ENCODE peak calls at places on chromosomes 3 and 15, in ten cellular contexts. S is transverse colon, I is K562, P is esophagus muscularis mucosa, K is SK-N-SH, N is upper lobe of left lung, L is GM12878, A is stomach, O is HepG2, T is H1. G is an unnamed sample.

GRCh38 chr15:63114465-63114864 is 7.2 kb upstream of the LACTB start:
- DNase-seq in A (no peak), K (no peak), N (no peak), T (no peak), S (no peak), L (no peak), O (no peak), I (no peak), P (no peak), G (no peak)

GRCh38 chr15:70200511-70200991 is 102.8 kb upstream of the TLE3 start:
- DNase-seq in I (no peak), N (peak), O (no peak), P (no peak), L (no peak), K (peak), S (no peak), A (no peak), T (no peak), G (no peak)

GRCh38 chr3:127707777-127708438 is 35.2 kb downstream of the ABTB1 start:
- DNase-seq in K (no peak), L (no peak), N (no peak), A (no peak), S (peak), I (no peak), O (no peak), T (no peak), P (no peak), G (peak)

GRCh38 chr3:16993227-16993626 is 108.5 kb downstream of the PLCL2 start:
- DNase-seq in P (no peak), O (no peak), A (no peak), N (no peak), I (no peak), S (no peak), L (no peak), K (no peak), T (no peak), G (no peak)

GRCh38 chr3:141413387-141414140 is 45.3 kb downstream of the ZBTB38 start:
- DNase-seq in I (no peak), S (no peak), A (no peak), L (no peak), N (no peak), K (no peak), T (no peak), P (no peak), O (no peak), G (no peak)

GRCh38 chr3:58022490-58022889 is 14.3 kb downstream of the FLNB start:
- DNase-seq in O (no peak), P (no peak), L (no peak), A (no peak), N (no peak), T (no peak), I (no peak), S (no peak), K (no peak), G (no peak)

GRCh38 chr3:138220242-138220641 is 33.1 kb downstream of the ARMC8 start:
- DNase-seq in K (no peak), A (no peak), O (no peak), S (no peak), P (no peak), I (no peak), T (no peak), L (no peak), N (no peak), G (no peak)

GRCh38 chr3:78003090-78003489 is 963.2 kb downstream of the ROBO2 start:
- DNase-seq in I (no peak), T (no peak), P (no peak), N (no peak), S (no peak), A (no peak), L (no peak), O (no peak), K (no peak), G (no peak)

GRCh38 chr3:184354121-184354728 is 7.2 kb downstream of the CLCN2 start:
- DNase-seq in I (peak), O (peak), N (no peak), A (peak), S (peak), T (no peak), K (peak), L (no peak), P (no peak), G (no peak)

GRCh38 chr15:99393641-99394040 is 142.4 kb downstream of the LRRC28 start:
- DNase-seq in I (no peak), T (no peak), S (no peak), L (no peak), P (no peak), K (no peak), A (no peak), O (no peak), N (no peak), G (no peak)

GRCh38 chr15:73956276-73957086 is 30.2 kb downstream of the LOXL1 start:
- DNase-seq in A (peak), I (no peak), L (no peak), N (peak), P (no peak), O (no peak), T (no peak), K (no peak), S (no peak), G (peak)

GRCh38 chr3:138434276-138434874 is at the start of gene ESYT3:
- DNase-seq in K (peak), P (no peak), L (no peak), S (peak), N (peak), T (peak), A (peak), I (no peak), O (peak), G (peak)

GRCh38 chr15:97728791-97729190 is 231.7 kb upstream of the ARRDC4 start:
- DNase-seq in S (peak), A (no peak), O (no peak), L (no peak), K (no peak), N (peak), T (no peak), I (no peak), P (no peak), G (no peak)
- TF ChIP-seq EP300 in S (no peak), A (no peak), O (no peak), L (no peak), K (no peak), N (no peak), T (no peak), I (no peak), P (no peak), G (no peak)

GRCh38 chr15:37079726-37080125 is 20.6 kb downstream of the MEIS2 start:
- DNase-seq in S (no peak), N (no peak), P (no peak), L (no peak), K (no peak), I (no peak), T (no peak), A (no peak), O (no peak), G (no peak)
- TF ChIP-seq POLR2AphosphoS5 in S (no peak), N (no peak), P (peak), L (no peak), K (no peak), I (no peak), T (no peak), A (no peak), O (no peak), G (no peak)

DNA sequence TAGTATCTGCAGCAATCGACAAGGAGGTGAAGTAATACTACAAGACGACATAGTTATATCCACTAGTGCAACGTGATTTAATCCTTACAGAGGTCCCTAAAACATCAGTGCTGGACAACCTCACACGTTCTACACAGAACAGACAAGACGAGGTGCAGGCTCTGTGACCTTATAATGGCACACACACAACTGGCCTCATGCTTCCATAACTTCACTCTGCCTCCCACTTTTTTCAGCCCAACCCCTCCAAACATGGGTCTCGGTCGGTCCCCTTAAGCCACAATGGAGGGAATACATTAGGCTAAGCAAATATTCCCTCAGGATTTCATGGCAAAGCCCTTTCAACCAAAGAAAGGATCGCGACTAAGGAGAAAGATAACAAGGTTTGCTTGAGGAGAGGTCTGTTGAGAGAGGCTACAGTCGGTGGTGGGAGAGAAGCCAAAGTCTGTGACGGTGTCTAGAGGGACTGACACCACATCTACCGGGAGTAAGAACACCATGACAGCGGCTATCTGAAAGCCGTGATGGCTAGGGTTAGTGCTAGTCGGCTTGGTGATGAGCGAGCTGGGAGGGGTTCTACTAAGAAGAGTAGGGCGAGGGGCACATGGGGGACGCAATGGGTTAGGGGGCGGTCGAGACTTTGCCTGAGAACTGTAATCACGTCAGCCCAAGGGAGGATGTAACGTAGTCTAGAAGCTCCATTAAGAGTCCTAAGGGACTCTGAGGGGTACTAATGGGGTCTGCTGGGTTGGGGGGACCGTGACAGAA is 1.1 kb downstream of the MYO9A start:
- DNase-seq in I (peak), P (no peak), T (peak), S (peak), L (no peak), K (no peak), O (no peak), N (no peak), A (no peak), G (no peak)
- TF ChIP-seq EP300 in I (no peak), P (no peak), T (no peak), S (no peak), L (no peak), K (no peak), O (no peak), N (no peak), A (no peak), G (no peak)

DNA sequence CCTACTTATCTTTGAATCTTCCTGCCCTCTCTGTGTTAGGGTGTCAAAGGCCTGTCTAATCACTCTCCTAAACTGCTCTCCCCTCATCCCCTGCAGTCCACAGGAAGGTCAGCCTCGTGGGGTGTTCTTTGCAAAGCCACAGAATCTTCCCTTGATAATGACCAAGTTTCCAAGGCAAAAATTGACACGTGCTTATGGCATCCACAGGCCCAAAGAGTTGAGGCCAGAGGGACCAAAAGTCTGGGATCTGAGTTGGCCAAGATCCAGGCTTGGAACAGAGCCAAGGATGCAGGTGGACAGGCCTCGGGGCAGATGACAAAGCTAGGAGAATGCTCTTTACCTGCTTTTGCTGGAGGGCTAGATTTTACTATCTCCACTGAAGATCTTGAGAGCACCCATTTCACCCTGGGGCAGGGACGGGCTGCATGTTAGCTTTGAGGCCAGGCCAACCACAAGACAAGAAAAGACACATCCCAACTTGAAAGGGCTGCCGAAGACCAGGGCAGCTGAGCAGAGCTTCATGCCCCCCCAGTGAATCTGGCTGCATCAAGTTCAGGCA is 20.5 kb downstream of the BHLHE40 start:
- DNase-seq in N (no peak), O (no peak), K (peak), A (no peak), L (no peak), P (no peak), S (no peak), I (peak), T (no peak), G (no peak)
- TF ChIP-seq POLR2AphosphoS5 in N (no peak), O (no peak), K (no peak), A (no peak), L (no peak), P (no peak), S (no peak), I (no peak), T (no peak), G (no peak)

GRCh38 chr3:195135921-195136320 is 135.0 kb downstream of the XXYLT1 start:
- DNase-seq in A (no peak), K (peak), L (no peak), S (no peak), I (no peak), P (no peak), N (no peak), T (no peak), O (no peak), G (no peak)
- TF ChIP-seq EP300 in A (no peak), K (peak), L (no peak), S (no peak), I (no peak), P (no peak), N (no peak), T (no peak), O (no peak), G (no peak)

GRCh38 chr15:40766906-40767837 is 2.6 kb upstream of the C15orf62 start:
- DNase-seq in N (peak), S (no peak), A (no peak), P (no peak), I (peak), T (no peak), L (no peak), O (no peak), K (peak), G (no peak)
- TF ChIP-seq POLR2AphosphoS5 in N (no peak), S (no peak), A (no peak), P (no peak), I (no peak), T (no peak), L (no peak), O (no peak), K (no peak), G (no peak)

DNA sequence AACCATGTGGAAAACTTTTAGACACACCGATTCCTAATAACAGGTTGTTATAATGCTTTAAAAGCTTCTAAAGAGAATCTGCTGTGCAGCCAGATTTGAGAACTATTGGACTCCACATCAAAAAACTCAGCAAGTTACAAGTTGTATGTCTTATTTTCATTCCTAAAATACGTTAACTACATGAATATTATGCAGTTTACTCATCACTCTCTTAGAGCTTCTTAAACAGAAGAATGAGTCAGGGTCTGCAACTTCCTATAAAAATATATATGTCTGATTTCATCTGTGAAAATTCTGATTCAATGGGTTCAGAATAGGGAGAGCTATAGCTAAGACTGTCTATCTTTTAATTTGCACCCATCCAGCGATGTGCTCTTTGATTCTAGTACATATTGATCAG is 244.2 kb upstream of the EPHA3 start:
- DNase-seq in S (no peak), I (no peak), P (no peak), O (no peak), N (no peak), T (no peak), K (no peak), A (no peak), L (no peak), G (no peak)
- TF ChIP-seq EP300 in S (no peak), I (no peak), P (no peak), O (no peak), N (no peak), T (no peak), K (no peak), A (no peak), L (no peak), G (no peak)

GRCh38 chr3:189260556-189261493 is 89.1 kb downstream of the TPRG1 start:
- DNase-seq in K (no peak), A (no peak), S (no peak), N (peak), P (no peak), I (no peak), T (no peak), O (no peak), L (no peak), G (no peak)
- TF ChIP-seq POLR2AphosphoS5 in K (no peak), A (no peak), S (no peak), N (no peak), P (peak), I (no peak), T (no peak), O (no peak), L (no peak), G (no peak)

G was measured in suprapubic skin.